ENCODE peak calls at places on chromosomes 16 and 17, in six cellular contexts. V is H1, Q is GM23338, Y is WTC11, B is K562, H is GM12878. W is an unnamed sample.

GRCh38 chr17:64061157-64061898 is 40.9 kb upstream of the ICAM2 start:
- DNase-seq in V (no peak), Q (no peak), Y (no peak), B (no peak), H (peak), W (no peak)

GRCh38 chr16:86485746-86486145 is 24.6 kb upstream of the FOXF1 start:
- DNase-seq in V (no peak), Q (no peak), Y (no peak), B (no peak), H (no peak), W (no peak)

GRCh38 chr17:37098910-37099664 is 150.3 kb downstream of the AATF start:
- DNase-seq in V (no peak), Q (no peak), Y (no peak), B (no peak), H (no peak), W (no peak)

GRCh38 chr16:55435387-55435786 is 43.6 kb upstream of the MMP2 start:
- DNase-seq in V (no peak), Q (no peak), Y (no peak), B (peak), H (no peak), W (no peak)

GRCh38 chr17:42937712-42938596 is 26.3 kb downstream of the AARSD1 start:
- DNase-seq in V (peak), Q (peak), Y (peak), B (peak), H (no peak), W (peak)

GRCh38 chr17:49022391-49022941 is 25.3 kb downstream of the IGF2BP1 start:
- DNase-seq in V (peak), Q (peak), Y (peak), B (no peak), H (no peak), W (peak)

GRCh38 chr17:52410781-52411180 is 252.3 kb upstream of the CA10 start:
- DNase-seq in V (no peak), Q (no peak), Y (no peak), B (no peak), H (no peak), W (peak)

GRCh38 chr16:50496990-50497389 is 51.2 kb upstream of the NKD1 start:
- DNase-seq in V (no peak), Q (no peak), Y (no peak), B (no peak), H (no peak), W (no peak)

GRCh38 chr17:47789611-47790520 is 31.7 kb downstream of the OSBPL7 start:
- DNase-seq in V (peak), Q (peak), Y (peak), B (peak), H (no peak), W (no peak)

GRCh38 chr17:40298726-40299125 is 10.3 kb upstream of the RARA start:
- DNase-seq in V (no peak), Q (no peak), Y (no peak), B (no peak), H (no peak), W (no peak)

GRCh38 chr17:64647817-64648216 is 14.3 kb downstream of the SMURF2 start:
- DNase-seq in V (no peak), Q (no peak), Y (no peak), B (no peak), H (no peak), W (no peak)

GRCh38 chr16:82672676-82673075 is 45.9 kb downstream of the CDH13 start:
- DNase-seq in V (no peak), Q (no peak), Y (no peak), B (no peak), H (no peak), W (no peak)

GRCh38 chr16:68715471-68715870 is 21.6 kb upstream of the CDH1 start:
- DNase-seq in V (no peak), Q (no peak), Y (no peak), B (no peak), H (no peak), W (peak)

GRCh38 chr16:74186589-74186988 is 110.0 kb upstream of the PSMD7 start:
- DNase-seq in V (no peak), Q (no peak), Y (no peak), B (no peak), H (no peak), W (no peak)

GRCh38 chr16:76444823-76445222 is 167.6 kb downstream of the CNTNAP4 start:
- DNase-seq in V (no peak), Q (no peak), Y (no peak), B (no peak), H (no peak), W (no peak)

GRCh38 chr16:78478267-78478821 is 378.9 kb downstream of the WWOX start:
- DNase-seq in V (peak), Q (peak), Y (peak), B (no peak), H (no peak), W (no peak)

GRCh38 chr17:8481089-8481488 is 45.4 kb downstream of the NDEL1 start:
- DNase-seq in V (no peak), Q (no peak), Y (no peak), B (no peak), H (no peak), W (no peak)

GRCh38 chr17:64056269-64057005 is 36.0 kb upstream of the ICAM2 start:
- DNase-seq in V (peak), Q (peak), Y (peak), B (no peak), H (peak), W (no peak)

GRCh38 chr17:61770752-61771533 is 92.4 kb downstream of the BRIP1 start:
- DNase-seq in V (no peak), Q (no peak), Y (no peak), B (no peak), H (no peak), W (no peak)

GRCh38 chr17:50153650-50154575 is 3.4 kb upstream of the PPP1R9B start:
- DNase-seq in V (no peak), Q (no peak), Y (no peak), B (peak), H (no peak), W (no peak)

GRCh38 chr16:30912794-30913412 is 10.5 kb upstream of the FBXL19 start:
- DNase-seq in V (no peak), Q (no peak), Y (no peak), B (no peak), H (no peak), W (no peak)

GRCh38 chr16:977096-977701 is 4.4 kb upstream of the SOX8 start:
- DNase-seq in V (no peak), Q (no peak), Y (no peak), B (no peak), H (no peak), W (no peak)

GRCh38 chr16:840561-841454 is 40.3 kb upstream of the GNG13 start:
- DNase-seq in V (no peak), Q (no peak), Y (no peak), B (no peak), H (no peak), W (no peak)

GRCh38 chr17:75684249-75684648 is 17.1 kb downstream of the SAP30BP start:
- DNase-seq in V (no peak), Q (no peak), Y (no peak), B (peak), H (no peak), W (no peak)

GRCh38 chr17:73891001-73891400 is 246.8 kb upstream of the SDK2 start:
- DNase-seq in V (no peak), Q (no peak), Y (no peak), B (no peak), H (no peak), W (no peak)

GRCh38 chr16:73053379-73054130 is 5.6 kb upstream of the ZFHX3 start:
- DNase-seq in V (no peak), Q (peak), Y (no peak), B (no peak), H (no peak), W (peak)
- TF ChIP-seq CREB1 in V (peak), Q (peak), Y (no peak), B (no peak), H (no peak), W (peak)

GRCh38 chr17:32755045-32755805 is 121.7 kb downstream of the MYO1D start:
- DNase-seq in V (no peak), Q (peak), Y (no peak), B (peak), H (no peak), W (peak)
- TF ChIP-seq CREB1 in V (no peak), Q (no peak), Y (no peak), B (no peak), H (no peak), W (no peak)

GRCh38 chr17:70405492-70406220 is 236.3 kb downstream of the KCNJ2 start:
- DNase-seq in V (no peak), Q (no peak), Y (no peak), B (no peak), H (peak), W (no peak)
- TF ChIP-seq CREB1 in V (no peak), Q (no peak), Y (no peak), B (no peak), H (no peak), W (no peak)

GRCh38 chr17:27846042-27846655 is 45.8 kb upstream of the NOS2 start:
- DNase-seq in V (no peak), Q (no peak), Y (no peak), B (no peak), H (no peak), W (no peak)

GRCh38 chr17:27853121-27853520 is 40.0 kb downstream of the LYRM9 start:
- DNase-seq in V (no peak), Q (no peak), Y (no peak), B (no peak), H (no peak), W (no peak)

GRCh38 chr17:27845264-27846041 is 45.1 kb upstream of the NOS2 start:
- DNase-seq in V (no peak), Q (no peak), Y (no peak), B (no peak), H (no peak), W (peak)

GRCh38 chr17:27849474-27850185 is 43.5 kb downstream of the LYRM9 start:
- DNase-seq in V (no peak), Q (peak), Y (no peak), B (no peak), H (no peak), W (no peak)

DNA sequence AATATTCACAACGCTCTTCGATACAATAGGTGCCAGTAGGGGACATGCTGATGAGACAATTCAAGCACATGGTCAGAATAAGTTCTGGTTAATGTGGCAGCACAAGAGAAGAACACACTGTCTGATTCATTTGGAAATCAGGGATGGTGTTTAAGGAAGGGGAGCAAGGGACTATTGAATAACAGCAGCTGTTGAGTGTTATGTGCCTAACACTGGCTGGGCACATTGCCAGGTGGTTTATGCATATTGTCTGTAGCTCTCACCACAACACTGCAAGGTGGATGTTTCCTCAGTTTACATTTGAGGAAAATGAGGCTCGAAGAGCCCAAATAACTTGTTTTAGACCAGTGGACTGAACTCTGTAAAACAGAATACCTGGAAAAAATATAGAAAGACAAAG is 44.2 kb downstream of the LYRM9 start:
- DNase-seq in V (no peak), Q (no peak), Y (no peak), B (no peak), H (no peak), W (no peak)
- TF ChIP-seq CREB1 in V (no peak), Q (no peak), Y (no peak), B (no peak), H (no peak), W (no peak)

GRCh38 chr17:68599873-68600122 is 1.4 kb downstream of the FAM20A start:
- DNase-seq in V (no peak), Q (no peak), Y (no peak), B (no peak), H (no peak), W (no peak)

GRCh38 chr17:68600123-68600880 is 865 bp downstream of the FAM20A start:
- DNase-seq in V (peak), Q (peak), Y (peak), B (no peak), H (no peak), W (peak)

GRCh38 chr17:68598545-68598961 is 2.6 kb downstream of the FAM20A start:
- DNase-seq in V (no peak), Q (no peak), Y (no peak), B (no peak), H (no peak), W (peak)

GRCh38 chr17:68598074-68598473 is 3.1 kb downstream of the FAM20A start:
- DNase-seq in V (no peak), Q (no peak), Y (no peak), B (no peak), H (no peak), W (no peak)

GRCh38 chr17:68599091-68599872 is 1.9 kb downstream of the FAM20A start:
- DNase-seq in V (no peak), Q (peak), Y (no peak), B (no peak), H (no peak), W (no peak)
- TF ChIP-seq CREB1 in V (no peak), Q (no peak), Y (no peak), B (no peak), H (no peak), W (no peak)